ENCODE peak calls at places on chromosomes 11 and 22, in eight cellular contexts. H is fibroblast of the conjunctiva; P is heart left ventricle; W is AG20443; B is NCI-H1417; V is stimulated activated CD4-positive, alpha-beta T cell treated with anti-CD3 and anti-CD28 coated beads, Interleukin-15, amount 100 ng/mL, for 48 hours; X is central memory CD4-positive, alpha-beta T cell; Y is endothelial cell. D is an unnamed sample.
A peak's percentile ranks its signal among the peaks of the same experiment; 100 is the strongest.

GRCh38 chr11:17413414-17414316 is 25.2 kb upstream of the KCNJ11 start:
- DNase-seq in H (no peak), P (peak; percentile 31), W (no peak), B (peak; percentile 75), V (no peak), X (no peak), Y (no peak), D (no peak)

GRCh38 chr11:108857382-108857781 is 192.5 kb downstream of the DDX10 start:
- DNase-seq in H (no peak), P (no peak), W (no peak), B (no peak), V (no peak), X (no peak), Y (no peak), D (no peak)

GRCh38 chr11:7019500-7020182 is 505 bp downstream of the ZNF214 start:
- DNase-seq in H (no peak), P (peak; percentile 56), W (peak; percentile 65), B (peak; percentile 86), V (no peak), X (no peak), Y (peak; percentile 51), D (peak; percentile 56)

GRCh38 chr11:72782081-72782920 is 11.5 kb downstream of the STARD10 start:
- DNase-seq in H (no peak), P (no peak), W (no peak), B (peak; percentile 64), V (no peak), X (no peak), Y (no peak), D (peak; percentile 54)

GRCh38 chr22:22682807-22683667 is 38.6 kb downstream of the GGTLC2 start:
- DNase-seq in H (no peak), P (no peak), W (no peak), B (no peak), V (no peak), X (no peak), Y (no peak), D (no peak)

GRCh38 chr22:43798492-43798891 is 13.6 kb downstream of the EFCAB6 start:
- DNase-seq in H (no peak), P (no peak), W (no peak), B (no peak), V (no peak), X (no peak), Y (no peak), D (no peak)

GRCh38 chr11:2770556-2771301 is 70.9 kb upstream of the KCNQ1OT1 start:
- DNase-seq in H (no peak), P (peak; percentile 55), W (no peak), B (no peak), V (no peak), X (no peak), Y (peak; percentile 2), D (peak; percentile 8)

GRCh38 chr22:42171946-42172345 is 41.3 kb upstream of the CYP2D6 start:
- DNase-seq in H (no peak), P (no peak), W (no peak), B (no peak), V (no peak), X (no peak), Y (no peak), D (no peak)

GRCh38 chr11:121553806-121554205 is 101.0 kb upstream of the SORL1-AS1 start:
- DNase-seq in H (no peak), P (no peak), W (no peak), B (no peak), V (no peak), X (no peak), Y (no peak), D (no peak)

GRCh38 chr11:20156280-20156875 is 3.9 kb downstream of the DBX1 start:
- DNase-seq in H (no peak), P (no peak), W (no peak), B (no peak), V (peak; percentile 41), X (peak; percentile 70), Y (no peak), D (peak; percentile 59)

GRCh38 chr22:38115423-38116205 is 5.1 kb upstream of the BAIAP2L2 start:
- DNase-seq in H (no peak), P (peak; percentile 54), W (no peak), B (no peak), V (no peak), X (no peak), Y (no peak), D (no peak)

GRCh38 chr11:121451982-121452608 is at the start of gene SORL1:
- DNase-seq in H (no peak), P (peak; percentile 86), W (peak; percentile 92), B (peak; percentile 87), V (peak; percentile 72), X (peak; percentile 66), Y (peak; percentile 84), D (peak; percentile 89)